ENCODE peak calls at places on chromosome 4, in ten cellular contexts. One of them, this sample, is unnamed. For H3K4me1 and H3K9me3, the result is how much of the 10 kb centered on the place peaks cover.

GRCh38 chr4:25863347-25863784 is 578 bp upstream of the SEL1L3 start:
- DNase-seq in tibial artery: no peak
- DNase-seq in transverse colon: peak
- DNase-seq in psoas muscle: peak
- DNase-seq in pancreas: peak
- DNase-seq in cardiac muscle cell: peak
- DNase-seq in left ventricle myocardium inferior: no peak
- DNase-seq in right lobe of liver: peak
- DNase-seq in thoracic aorta: no peak
- DNase-seq in PC-3: peak
- DNase-seq in this sample: no peak

GRCh38 chr4:187183826-187184225 is 460.2 kb upstream of the FAT1 start:
- DNase-seq in tibial artery: no peak
- DNase-seq in transverse colon: no peak
- DNase-seq in psoas muscle: no peak
- DNase-seq in pancreas: no peak
- DNase-seq in cardiac muscle cell: no peak
- DNase-seq in left ventricle myocardium inferior: no peak
- DNase-seq in right lobe of liver: no peak
- DNase-seq in thoracic aorta: no peak
- DNase-seq in PC-3: no peak
- DNase-seq in this sample: no peak

GRCh38 chr4:133268205-133268604 is 119.1 kb downstream of the PCDH10 start:
- DNase-seq in tibial artery: no peak
- DNase-seq in transverse colon: no peak
- DNase-seq in psoas muscle: no peak
- DNase-seq in pancreas: no peak
- DNase-seq in cardiac muscle cell: no peak
- DNase-seq in left ventricle myocardium inferior: no peak
- DNase-seq in right lobe of liver: no peak
- DNase-seq in thoracic aorta: no peak
- DNase-seq in PC-3: no peak
- DNase-seq in this sample: no peak

GRCh38 chr4:73964862-73965611 is 16.8 kb downstream of the PF4 start:
- DNase-seq in tibial artery: no peak
- DNase-seq in transverse colon: no peak
- DNase-seq in psoas muscle: no peak
- DNase-seq in pancreas: peak
- DNase-seq in cardiac muscle cell: peak
- DNase-seq in left ventricle myocardium inferior: no peak
- DNase-seq in right lobe of liver: peak
- DNase-seq in thoracic aorta: no peak
- DNase-seq in PC-3: no peak
- DNase-seq in this sample: no peak

GRCh38 chr4:43456383-43456782 is 563.9 kb downstream of the GRXCR1 start:
- DNase-seq in tibial artery: no peak
- DNase-seq in transverse colon: no peak
- DNase-seq in psoas muscle: no peak
- DNase-seq in pancreas: no peak
- DNase-seq in cardiac muscle cell: no peak
- DNase-seq in left ventricle myocardium inferior: no peak
- DNase-seq in right lobe of liver: no peak
- DNase-seq in thoracic aorta: no peak
- DNase-seq in PC-3: peak
- DNase-seq in this sample: no peak

GRCh38 chr4:187172340-187172761 is 448.7 kb upstream of the FAT1 start:
- DNase-seq in tibial artery: no peak
- DNase-seq in transverse colon: peak
- DNase-seq in psoas muscle: no peak
- DNase-seq in pancreas: no peak
- DNase-seq in cardiac muscle cell: no peak
- DNase-seq in left ventricle myocardium inferior: no peak
- DNase-seq in right lobe of liver: no peak
- DNase-seq in thoracic aorta: no peak
- DNase-seq in PC-3: peak
- DNase-seq in this sample: no peak

GRCh38 chr4:96092151-96092705 is 252.3 kb downstream of the PDHA2 start:
- DNase-seq in tibial artery: no peak
- DNase-seq in transverse colon: no peak
- DNase-seq in psoas muscle: no peak
- DNase-seq in pancreas: no peak
- DNase-seq in cardiac muscle cell: no peak
- DNase-seq in left ventricle myocardium inferior: no peak
- DNase-seq in right lobe of liver: no peak
- DNase-seq in thoracic aorta: no peak
- DNase-seq in PC-3: no peak
- DNase-seq in this sample: no peak

GRCh38 chr4:28211714-28212470 is 1351.3 kb downstream of the STIM2 start:
- DNase-seq in tibial artery: no peak
- DNase-seq in transverse colon: no peak
- DNase-seq in psoas muscle: no peak
- DNase-seq in pancreas: no peak
- DNase-seq in cardiac muscle cell: no peak
- DNase-seq in left ventricle myocardium inferior: no peak
- DNase-seq in right lobe of liver: no peak
- DNase-seq in thoracic aorta: no peak
- DNase-seq in PC-3: no peak
- DNase-seq in this sample: no peak

GRCh38 chr4:173040200-173040599 is 128.4 kb upstream of the GALNT7 start:
- DNase-seq in tibial artery: peak
- DNase-seq in transverse colon: no peak
- DNase-seq in psoas muscle: no peak
- DNase-seq in pancreas: peak
- DNase-seq in cardiac muscle cell: no peak
- DNase-seq in left ventricle myocardium inferior: no peak
- DNase-seq in right lobe of liver: no peak
- DNase-seq in thoracic aorta: no peak
- DNase-seq in PC-3: peak
- DNase-seq in this sample: no peak

DNA sequence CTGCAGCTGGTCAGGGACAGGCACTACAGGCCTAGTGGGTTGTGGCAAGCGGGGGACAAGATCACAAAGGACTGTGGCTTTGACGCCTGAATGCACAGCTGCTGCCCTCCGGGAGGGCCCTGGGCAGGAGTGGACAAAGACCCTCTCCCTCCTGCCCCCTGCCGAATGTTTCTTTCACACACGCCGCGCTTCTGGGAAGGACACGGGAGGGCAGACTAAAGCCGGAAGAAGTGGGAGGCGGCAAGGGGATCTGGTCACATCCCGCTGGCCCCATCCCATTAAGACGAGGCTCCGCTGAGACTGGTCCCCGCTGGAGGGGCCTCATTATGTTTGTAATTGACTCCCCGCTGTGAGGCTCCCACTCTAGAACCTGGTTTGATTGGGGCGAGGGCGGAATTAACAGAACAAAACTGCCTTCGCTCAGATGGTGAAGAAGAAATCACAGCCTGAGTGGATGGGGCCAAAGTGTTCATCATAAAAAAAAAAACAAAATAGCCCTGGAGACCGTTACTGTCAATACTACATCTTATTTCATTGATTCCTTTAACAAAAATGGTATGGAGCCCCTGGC is 37.8 kb upstream of the PSAPL1 start:
- DNase-seq in tibial artery: no peak
- DNase-seq in transverse colon: no peak
- DNase-seq in psoas muscle: no peak
- DNase-seq in pancreas: no peak
- DNase-seq in cardiac muscle cell: no peak
- DNase-seq in left ventricle myocardium inferior: no peak
- DNase-seq in right lobe of liver: no peak
- DNase-seq in thoracic aorta: no peak
- DNase-seq in PC-3: no peak
- DNase-seq in this sample: no peak
- TF ChIP-seq CTCF in tibial artery: no peak
- TF ChIP-seq CTCF in transverse colon: no peak
- TF ChIP-seq CTCF in psoas muscle: no peak
- TF ChIP-seq CTCF in pancreas: no peak
- TF ChIP-seq CTCF in cardiac muscle cell: no peak
- TF ChIP-seq CTCF in left ventricle myocardium inferior: no peak
- TF ChIP-seq CTCF in right lobe of liver: no peak
- TF ChIP-seq CTCF in thoracic aorta: no peak
- TF ChIP-seq CTCF in PC-3: no peak
- TF ChIP-seq CTCF in this sample: no peak

DNA sequence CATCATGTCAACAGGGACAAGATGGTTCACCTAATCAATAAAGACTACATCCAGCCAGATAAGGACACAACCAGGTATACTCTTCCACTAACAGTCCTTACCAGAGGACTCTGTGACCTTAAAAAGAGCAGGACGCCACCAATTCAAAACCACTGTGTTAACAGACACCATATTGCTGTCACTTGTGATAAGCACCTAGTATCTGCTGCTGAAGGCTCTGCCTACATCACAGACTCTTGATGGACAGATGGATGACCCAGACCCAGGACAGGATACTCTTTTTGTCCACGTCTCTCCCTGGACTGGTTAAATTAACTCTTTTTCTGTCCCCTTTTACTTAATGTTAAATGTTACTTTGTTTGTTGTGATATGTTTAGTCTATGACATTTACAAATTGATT is 586.2 kb upstream of the AGA start:
- DNase-seq in tibial artery: no peak
- DNase-seq in transverse colon: no peak
- DNase-seq in psoas muscle: no peak
- DNase-seq in pancreas: no peak
- DNase-seq in cardiac muscle cell: no peak
- DNase-seq in left ventricle myocardium inferior: no peak
- DNase-seq in right lobe of liver: no peak
- DNase-seq in thoracic aorta: no peak
- DNase-seq in PC-3: no peak
- DNase-seq in this sample: no peak
- H3K4me1 ChIP-seq in tibial artery: under half
- H3K4me1 ChIP-seq in transverse colon: under half
- H3K4me1 ChIP-seq in psoas muscle: under half
- H3K4me1 ChIP-seq in pancreas: under half
- H3K4me1 ChIP-seq in cardiac muscle cell: under half
- H3K4me1 ChIP-seq in left ventricle myocardium inferior: under half
- H3K4me1 ChIP-seq in right lobe of liver: under half
- H3K4me1 ChIP-seq in thoracic aorta: under half
- H3K4me1 ChIP-seq in PC-3: under half
- H3K4me1 ChIP-seq in this sample: under half

GRCh38 chr4:33974270-33974669 is 2270.0 kb downstream of the ARAP2 start:
- DNase-seq in tibial artery: no peak
- DNase-seq in transverse colon: no peak
- DNase-seq in psoas muscle: no peak
- DNase-seq in pancreas: no peak
- DNase-seq in cardiac muscle cell: no peak
- DNase-seq in left ventricle myocardium inferior: no peak
- DNase-seq in right lobe of liver: no peak
- DNase-seq in thoracic aorta: no peak
- DNase-seq in PC-3: no peak
- DNase-seq in this sample: no peak
- H3K9me3 ChIP-seq in tibial artery: under half
- H3K9me3 ChIP-seq in transverse colon: under half
- H3K9me3 ChIP-seq in psoas muscle: under half
- H3K9me3 ChIP-seq in pancreas: under half
- H3K9me3 ChIP-seq in cardiac muscle cell: under half
- H3K9me3 ChIP-seq in left ventricle myocardium inferior: under half
- H3K9me3 ChIP-seq in right lobe of liver: under half
- H3K9me3 ChIP-seq in thoracic aorta: under half
- H3K9me3 ChIP-seq in PC-3: under half
- H3K9me3 ChIP-seq in this sample: under half

GRCh38 chr4:98627883-98628282 is 30.5 kb downstream of the TSPAN5 start:
- DNase-seq in tibial artery: no peak
- DNase-seq in transverse colon: no peak
- DNase-seq in psoas muscle: no peak
- DNase-seq in pancreas: no peak
- DNase-seq in cardiac muscle cell: no peak
- DNase-seq in left ventricle myocardium inferior: no peak
- DNase-seq in right lobe of liver: no peak
- DNase-seq in thoracic aorta: no peak
- DNase-seq in PC-3: peak
- DNase-seq in this sample: no peak
- TF ChIP-seq CTCF in tibial artery: no peak
- TF ChIP-seq CTCF in transverse colon: no peak
- TF ChIP-seq CTCF in psoas muscle: no peak
- TF ChIP-seq CTCF in pancreas: no peak
- TF ChIP-seq CTCF in cardiac muscle cell: peak
- TF ChIP-seq CTCF in left ventricle myocardium inferior: peak
- TF ChIP-seq CTCF in right lobe of liver: no peak
- TF ChIP-seq CTCF in thoracic aorta: no peak
- TF ChIP-seq CTCF in PC-3: peak
- TF ChIP-seq CTCF in this sample: peak

GRCh38 chr4:152501846-152502536 is 33.9 kb downstream of the FBXW7 start:
- DNase-seq in tibial artery: no peak
- DNase-seq in transverse colon: no peak
- DNase-seq in psoas muscle: no peak
- DNase-seq in pancreas: no peak
- DNase-seq in cardiac muscle cell: no peak
- DNase-seq in left ventricle myocardium inferior: no peak
- DNase-seq in right lobe of liver: no peak
- DNase-seq in thoracic aorta: no peak
- DNase-seq in PC-3: no peak
- DNase-seq in this sample: no peak

GRCh38 chr4:152500798-152501434 is 35.0 kb downstream of the FBXW7 start:
- DNase-seq in tibial artery: no peak
- DNase-seq in transverse colon: peak
- DNase-seq in psoas muscle: no peak
- DNase-seq in pancreas: peak
- DNase-seq in cardiac muscle cell: peak
- DNase-seq in left ventricle myocardium inferior: no peak
- DNase-seq in right lobe of liver: no peak
- DNase-seq in thoracic aorta: peak
- DNase-seq in PC-3: peak
- DNase-seq in this sample: no peak

GRCh38 chr4:152503606-152504290 is 32.1 kb downstream of the FBXW7 start:
- DNase-seq in tibial artery: no peak
- DNase-seq in transverse colon: no peak
- DNase-seq in psoas muscle: no peak
- DNase-seq in pancreas: no peak
- DNase-seq in cardiac muscle cell: no peak
- DNase-seq in left ventricle myocardium inferior: no peak
- DNase-seq in right lobe of liver: no peak
- DNase-seq in thoracic aorta: no peak
- DNase-seq in PC-3: no peak
- DNase-seq in this sample: no peak

GRCh38 chr4:152500308-152500707 is 35.6 kb downstream of the FBXW7 start:
- DNase-seq in tibial artery: no peak
- DNase-seq in transverse colon: no peak
- DNase-seq in psoas muscle: no peak
- DNase-seq in pancreas: no peak
- DNase-seq in cardiac muscle cell: no peak
- DNase-seq in left ventricle myocardium inferior: no peak
- DNase-seq in right lobe of liver: no peak
- DNase-seq in thoracic aorta: no peak
- DNase-seq in PC-3: no peak
- DNase-seq in this sample: no peak

DNA sequence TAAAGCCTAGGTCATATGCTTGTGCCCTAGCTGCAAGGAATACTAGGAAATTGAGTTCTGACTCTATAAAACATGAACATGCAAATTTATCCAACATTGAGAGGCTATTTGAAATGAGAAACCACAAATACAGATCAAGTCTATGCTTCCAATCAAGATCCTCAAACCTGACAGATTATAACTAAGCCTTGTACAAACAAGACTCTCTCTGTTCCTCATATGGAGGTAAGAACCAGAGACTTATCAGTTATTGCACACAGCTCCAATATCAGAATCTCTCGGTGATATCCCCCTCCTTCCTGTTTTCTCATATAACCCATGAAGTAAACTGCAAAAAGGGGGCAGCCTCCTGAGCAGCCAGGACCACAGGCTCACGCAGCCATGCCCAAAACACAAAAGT is 36.6 kb downstream of the FBXW7 start:
- DNase-seq in tibial artery: no peak
- DNase-seq in transverse colon: no peak
- DNase-seq in psoas muscle: no peak
- DNase-seq in pancreas: no peak
- DNase-seq in cardiac muscle cell: no peak
- DNase-seq in left ventricle myocardium inferior: no peak
- DNase-seq in right lobe of liver: no peak
- DNase-seq in thoracic aorta: no peak
- DNase-seq in PC-3: no peak
- DNase-seq in this sample: no peak
- H3K4me1 ChIP-seq in tibial artery: under half
- H3K4me1 ChIP-seq in transverse colon: under half
- H3K4me1 ChIP-seq in psoas muscle: under half
- H3K4me1 ChIP-seq in pancreas: under half
- H3K4me1 ChIP-seq in cardiac muscle cell: under half
- H3K4me1 ChIP-seq in left ventricle myocardium inferior: under half
- H3K4me1 ChIP-seq in right lobe of liver: under half
- H3K4me1 ChIP-seq in thoracic aorta: under half
- H3K4me1 ChIP-seq in PC-3: under half
- H3K4me1 ChIP-seq in this sample: under half

This sample was measured in RWPE2.